ENCODE peak calls at places on chromosomes 6 and 20, in ten cellular contexts. One of them, this sample, is unnamed.

GRCh38 chr20:50737352-50737751 is 6.0 kb downstream of the PARD6B start:
- DNase-seq in GM23248: no peak
- DNase-seq in stimulated activated CD8-positive, alpha-beta memory T cell treated with anti-CD3 and anti-CD28 coated beads, Interleukin-12 subunit alpha, Interleukin-12 subunit beta, amount 100 ng/mL, for 4 hours: no peak
- DNase-seq in upper lobe of right lung: no peak
- DNase-seq in CD8-positive, alpha-beta memory T cell: no peak
- DNase-seq in HFFc6: no peak
- DNase-seq in activated T-helper 2 cell treated with anti-CD3 and anti-CD28 coated beads, Interferon-gamma antibody, Interleukin-2, Interleukin-4, amounts not matched to agents 10 μg/mL and 5 μg/mL and 100 μg/mL, durations not matched to agents 14 hours and 24 hours and 36 hours: no peak
- DNase-seq in CD4-positive, alpha-beta T cell: no peak
- DNase-seq in glutamatergic neuron: no peak
- DNase-seq in ACHN: no peak
- DNase-seq in this sample: no peak

GRCh38 chr6:96816182-96816888 is 20.9 kb downstream of the GPR63 start:
- DNase-seq in GM23248: no peak
- DNase-seq in stimulated activated CD8-positive, alpha-beta memory T cell treated with anti-CD3 and anti-CD28 coated beads, Interleukin-12 subunit alpha, Interleukin-12 subunit beta, amount 100 ng/mL, for 4 hours: no peak
- DNase-seq in upper lobe of right lung: no peak
- DNase-seq in CD8-positive, alpha-beta memory T cell: no peak
- DNase-seq in HFFc6: no peak
- DNase-seq in activated T-helper 2 cell treated with anti-CD3 and anti-CD28 coated beads, Interferon-gamma antibody, Interleukin-2, Interleukin-4, amounts not matched to agents 10 μg/mL and 5 μg/mL and 100 μg/mL, durations not matched to agents 14 hours and 24 hours and 36 hours: no peak
- DNase-seq in CD4-positive, alpha-beta T cell: no peak
- DNase-seq in glutamatergic neuron: no peak
- DNase-seq in ACHN: no peak
- DNase-seq in this sample: no peak

GRCh38 chr6:85610182-85610895 is 16.7 kb upstream of the SNX14 start:
- DNase-seq in GM23248: no peak
- DNase-seq in stimulated activated CD8-positive, alpha-beta memory T cell treated with anti-CD3 and anti-CD28 coated beads, Interleukin-12 subunit alpha, Interleukin-12 subunit beta, amount 100 ng/mL, for 4 hours: no peak
- DNase-seq in upper lobe of right lung: no peak
- DNase-seq in CD8-positive, alpha-beta memory T cell: no peak
- DNase-seq in HFFc6: no peak
- DNase-seq in activated T-helper 2 cell treated with anti-CD3 and anti-CD28 coated beads, Interferon-gamma antibody, Interleukin-2, Interleukin-4, amounts not matched to agents 10 μg/mL and 5 μg/mL and 100 μg/mL, durations not matched to agents 14 hours and 24 hours and 36 hours: no peak
- DNase-seq in CD4-positive, alpha-beta T cell: no peak
- DNase-seq in glutamatergic neuron: no peak
- DNase-seq in ACHN: no peak
- DNase-seq in this sample: no peak

GRCh38 chr20:1336699-1337387 is 7.9 kb upstream of the SDCBP2 start:
- DNase-seq in GM23248: peak; percentile 56
- DNase-seq in stimulated activated CD8-positive, alpha-beta memory T cell treated with anti-CD3 and anti-CD28 coated beads, Interleukin-12 subunit alpha, Interleukin-12 subunit beta, amount 100 ng/mL, for 4 hours: no peak
- DNase-seq in upper lobe of right lung: peak; percentile 88
- DNase-seq in CD8-positive, alpha-beta memory T cell: peak; percentile 40
- DNase-seq in HFFc6: no peak
- DNase-seq in activated T-helper 2 cell treated with anti-CD3 and anti-CD28 coated beads, Interferon-gamma antibody, Interleukin-2, Interleukin-4, amounts not matched to agents 10 μg/mL and 5 μg/mL and 100 μg/mL, durations not matched to agents 14 hours and 24 hours and 36 hours: peak; percentile 8
- DNase-seq in CD4-positive, alpha-beta T cell: no peak
- DNase-seq in glutamatergic neuron: no peak
- DNase-seq in ACHN: no peak
- DNase-seq in this sample: no peak

GRCh38 chr6:7469696-7470095 is 71.8 kb upstream of the DSP start:
- DNase-seq in GM23248: peak; percentile 41
- DNase-seq in stimulated activated CD8-positive, alpha-beta memory T cell treated with anti-CD3 and anti-CD28 coated beads, Interleukin-12 subunit alpha, Interleukin-12 subunit beta, amount 100 ng/mL, for 4 hours: no peak
- DNase-seq in upper lobe of right lung: no peak
- DNase-seq in CD8-positive, alpha-beta memory T cell: no peak
- DNase-seq in HFFc6: no peak
- DNase-seq in activated T-helper 2 cell treated with anti-CD3 and anti-CD28 coated beads, Interferon-gamma antibody, Interleukin-2, Interleukin-4, amounts not matched to agents 10 μg/mL and 5 μg/mL and 100 μg/mL, durations not matched to agents 14 hours and 24 hours and 36 hours: no peak
- DNase-seq in CD4-positive, alpha-beta T cell: no peak
- DNase-seq in glutamatergic neuron: no peak
- DNase-seq in ACHN: no peak
- DNase-seq in this sample: no peak

GRCh38 chr6:76416821-76417605 is 344.6 kb upstream of the IMPG1 start:
- DNase-seq in GM23248: no peak
- DNase-seq in stimulated activated CD8-positive, alpha-beta memory T cell treated with anti-CD3 and anti-CD28 coated beads, Interleukin-12 subunit alpha, Interleukin-12 subunit beta, amount 100 ng/mL, for 4 hours: no peak
- DNase-seq in upper lobe of right lung: no peak
- DNase-seq in CD8-positive, alpha-beta memory T cell: no peak
- DNase-seq in HFFc6: no peak
- DNase-seq in activated T-helper 2 cell treated with anti-CD3 and anti-CD28 coated beads, Interferon-gamma antibody, Interleukin-2, Interleukin-4, amounts not matched to agents 10 μg/mL and 5 μg/mL and 100 μg/mL, durations not matched to agents 14 hours and 24 hours and 36 hours: no peak
- DNase-seq in CD4-positive, alpha-beta T cell: no peak
- DNase-seq in glutamatergic neuron: no peak
- DNase-seq in ACHN: no peak
- DNase-seq in this sample: no peak

GRCh38 chr20:56442381-56443365 is 25.8 kb upstream of the RTF2 start:
- DNase-seq in GM23248: no peak
- DNase-seq in stimulated activated CD8-positive, alpha-beta memory T cell treated with anti-CD3 and anti-CD28 coated beads, Interleukin-12 subunit alpha, Interleukin-12 subunit beta, amount 100 ng/mL, for 4 hours: no peak
- DNase-seq in upper lobe of right lung: no peak
- DNase-seq in CD8-positive, alpha-beta memory T cell: peak; percentile 64
- DNase-seq in HFFc6: no peak
- DNase-seq in activated T-helper 2 cell treated with anti-CD3 and anti-CD28 coated beads, Interferon-gamma antibody, Interleukin-2, Interleukin-4, amounts not matched to agents 10 μg/mL and 5 μg/mL and 100 μg/mL, durations not matched to agents 14 hours and 24 hours and 36 hours: no peak
- DNase-seq in CD4-positive, alpha-beta T cell: no peak
- DNase-seq in glutamatergic neuron: no peak
- DNase-seq in ACHN: no peak
- DNase-seq in this sample: no peak

GRCh38 chr6:129901910-129902309 is 40.8 kb upstream of the TMEM244 start:
- DNase-seq in GM23248: peak; percentile 9
- DNase-seq in stimulated activated CD8-positive, alpha-beta memory T cell treated with anti-CD3 and anti-CD28 coated beads, Interleukin-12 subunit alpha, Interleukin-12 subunit beta, amount 100 ng/mL, for 4 hours: no peak
- DNase-seq in upper lobe of right lung: no peak
- DNase-seq in CD8-positive, alpha-beta memory T cell: no peak
- DNase-seq in HFFc6: no peak
- DNase-seq in activated T-helper 2 cell treated with anti-CD3 and anti-CD28 coated beads, Interferon-gamma antibody, Interleukin-2, Interleukin-4, amounts not matched to agents 10 μg/mL and 5 μg/mL and 100 μg/mL, durations not matched to agents 14 hours and 24 hours and 36 hours: no peak
- DNase-seq in CD4-positive, alpha-beta T cell: no peak
- DNase-seq in glutamatergic neuron: no peak
- DNase-seq in ACHN: peak; percentile 47
- DNase-seq in this sample: peak; percentile 16

GRCh38 chr20:10611357-10611756 is 62.4 kb downstream of the JAG1 start:
- DNase-seq in GM23248: peak; percentile 63
- DNase-seq in stimulated activated CD8-positive, alpha-beta memory T cell treated with anti-CD3 and anti-CD28 coated beads, Interleukin-12 subunit alpha, Interleukin-12 subunit beta, amount 100 ng/mL, for 4 hours: no peak
- DNase-seq in upper lobe of right lung: no peak
- DNase-seq in CD8-positive, alpha-beta memory T cell: no peak
- DNase-seq in HFFc6: peak; percentile 27
- DNase-seq in activated T-helper 2 cell treated with anti-CD3 and anti-CD28 coated beads, Interferon-gamma antibody, Interleukin-2, Interleukin-4, amounts not matched to agents 10 μg/mL and 5 μg/mL and 100 μg/mL, durations not matched to agents 14 hours and 24 hours and 36 hours: no peak
- DNase-seq in CD4-positive, alpha-beta T cell: no peak
- DNase-seq in glutamatergic neuron: peak; percentile 50
- DNase-seq in ACHN: peak; percentile 23
- DNase-seq in this sample: no peak

GRCh38 chr6:123055266-123055665 is 59.2 kb downstream of the CLVS2 start:
- DNase-seq in GM23248: no peak
- DNase-seq in stimulated activated CD8-positive, alpha-beta memory T cell treated with anti-CD3 and anti-CD28 coated beads, Interleukin-12 subunit alpha, Interleukin-12 subunit beta, amount 100 ng/mL, for 4 hours: no peak
- DNase-seq in upper lobe of right lung: no peak
- DNase-seq in CD8-positive, alpha-beta memory T cell: no peak
- DNase-seq in HFFc6: no peak
- DNase-seq in activated T-helper 2 cell treated with anti-CD3 and anti-CD28 coated beads, Interferon-gamma antibody, Interleukin-2, Interleukin-4, amounts not matched to agents 10 μg/mL and 5 μg/mL and 100 μg/mL, durations not matched to agents 14 hours and 24 hours and 36 hours: no peak
- DNase-seq in CD4-positive, alpha-beta T cell: no peak
- DNase-seq in glutamatergic neuron: no peak
- DNase-seq in ACHN: no peak
- DNase-seq in this sample: no peak

GRCh38 chr6:17394192-17394611 is 807 bp downstream of the CAP2 start:
- DNase-seq in GM23248: peak; percentile 82
- DNase-seq in stimulated activated CD8-positive, alpha-beta memory T cell treated with anti-CD3 and anti-CD28 coated beads, Interleukin-12 subunit alpha, Interleukin-12 subunit beta, amount 100 ng/mL, for 4 hours: no peak
- DNase-seq in upper lobe of right lung: peak; percentile 67
- DNase-seq in CD8-positive, alpha-beta memory T cell: no peak
- DNase-seq in HFFc6: peak; percentile 70
- DNase-seq in activated T-helper 2 cell treated with anti-CD3 and anti-CD28 coated beads, Interferon-gamma antibody, Interleukin-2, Interleukin-4, amounts not matched to agents 10 μg/mL and 5 μg/mL and 100 μg/mL, durations not matched to agents 14 hours and 24 hours and 36 hours: no peak
- DNase-seq in CD4-positive, alpha-beta T cell: no peak
- DNase-seq in glutamatergic neuron: peak; percentile 22
- DNase-seq in ACHN: peak; percentile 87
- DNase-seq in this sample: peak; percentile 78

GRCh38 chr20:53922901-53923314 is 147.5 kb downstream of the BCAS1 start:
- DNase-seq in GM23248: peak; percentile 64
- DNase-seq in stimulated activated CD8-positive, alpha-beta memory T cell treated with anti-CD3 and anti-CD28 coated beads, Interleukin-12 subunit alpha, Interleukin-12 subunit beta, amount 100 ng/mL, for 4 hours: no peak
- DNase-seq in upper lobe of right lung: no peak
- DNase-seq in CD8-positive, alpha-beta memory T cell: no peak
- DNase-seq in HFFc6: no peak
- DNase-seq in activated T-helper 2 cell treated with anti-CD3 and anti-CD28 coated beads, Interferon-gamma antibody, Interleukin-2, Interleukin-4, amounts not matched to agents 10 μg/mL and 5 μg/mL and 100 μg/mL, durations not matched to agents 14 hours and 24 hours and 36 hours: no peak
- DNase-seq in CD4-positive, alpha-beta T cell: no peak
- DNase-seq in glutamatergic neuron: no peak
- DNase-seq in ACHN: no peak
- DNase-seq in this sample: no peak

GRCh38 chr6:112086744-112087135 is 542 bp downstream of the TUBE1 start:
- DNase-seq in GM23248: peak; percentile 72
- DNase-seq in stimulated activated CD8-positive, alpha-beta memory T cell treated with anti-CD3 and anti-CD28 coated beads, Interleukin-12 subunit alpha, Interleukin-12 subunit beta, amount 100 ng/mL, for 4 hours: no peak
- DNase-seq in upper lobe of right lung: no peak
- DNase-seq in CD8-positive, alpha-beta memory T cell: no peak
- DNase-seq in HFFc6: peak; percentile 60
- DNase-seq in activated T-helper 2 cell treated with anti-CD3 and anti-CD28 coated beads, Interferon-gamma antibody, Interleukin-2, Interleukin-4, amounts not matched to agents 10 μg/mL and 5 μg/mL and 100 μg/mL, durations not matched to agents 14 hours and 24 hours and 36 hours: no peak
- DNase-seq in CD4-positive, alpha-beta T cell: no peak
- DNase-seq in glutamatergic neuron: no peak
- DNase-seq in ACHN: peak; percentile 74
- DNase-seq in this sample: peak; percentile 38

GRCh38 chr6:6723316-6723715 is 134.8 kb downstream of the LY86 start:
- DNase-seq in GM23248: no peak
- DNase-seq in stimulated activated CD8-positive, alpha-beta memory T cell treated with anti-CD3 and anti-CD28 coated beads, Interleukin-12 subunit alpha, Interleukin-12 subunit beta, amount 100 ng/mL, for 4 hours: no peak
- DNase-seq in upper lobe of right lung: no peak
- DNase-seq in CD8-positive, alpha-beta memory T cell: no peak
- DNase-seq in HFFc6: no peak
- DNase-seq in activated T-helper 2 cell treated with anti-CD3 and anti-CD28 coated beads, Interferon-gamma antibody, Interleukin-2, Interleukin-4, amounts not matched to agents 10 μg/mL and 5 μg/mL and 100 μg/mL, durations not matched to agents 14 hours and 24 hours and 36 hours: no peak
- DNase-seq in CD4-positive, alpha-beta T cell: no peak
- DNase-seq in glutamatergic neuron: no peak
- DNase-seq in ACHN: no peak
- DNase-seq in this sample: no peak

GRCh38 chr6:45426251-45426650 is 48.5 kb upstream of the SUPT3H start:
- DNase-seq in GM23248: no peak
- DNase-seq in stimulated activated CD8-positive, alpha-beta memory T cell treated with anti-CD3 and anti-CD28 coated beads, Interleukin-12 subunit alpha, Interleukin-12 subunit beta, amount 100 ng/mL, for 4 hours: no peak
- DNase-seq in upper lobe of right lung: no peak
- DNase-seq in CD8-positive, alpha-beta memory T cell: no peak
- DNase-seq in HFFc6: no peak
- DNase-seq in activated T-helper 2 cell treated with anti-CD3 and anti-CD28 coated beads, Interferon-gamma antibody, Interleukin-2, Interleukin-4, amounts not matched to agents 10 μg/mL and 5 μg/mL and 100 μg/mL, durations not matched to agents 14 hours and 24 hours and 36 hours: no peak
- DNase-seq in CD4-positive, alpha-beta T cell: no peak
- DNase-seq in glutamatergic neuron: no peak
- DNase-seq in ACHN: no peak
- DNase-seq in this sample: no peak

This sample was measured in Caki2.